ENCODE peak calls at places on chromosome 1, in six cellular contexts. M is SJSA1, P is Panc1, K is right cardiac atrium, L is hepatocyte, U is ovary. O is an unnamed sample.

GRCh38 chr1:214337536-214337935 is 56.6 kb downstream of the SMYD2 start:
- DNase-seq in K (no peak), P (no peak), L (peak; percentile 38), U (no peak), M (peak; percentile 34), O (peak; percentile 34)

GRCh38 chr1:177432897-177433296 is 262.1 kb downstream of the BRINP2 start:
- DNase-seq in U (no peak), K (no peak), P (no peak), M (no peak), L (no peak), O (no peak)

GRCh38 chr1:226135709-226136108 is 50.8 kb downstream of the ACBD3 start:
- DNase-seq in K (peak; percentile 43), L (no peak), U (no peak), P (no peak), M (no peak), O (no peak)

GRCh38 chr1:11157867-11158266 is 31.3 kb upstream of the ANGPTL7 start:
- DNase-seq in U (peak; percentile 63), L (no peak), P (no peak), K (peak; percentile 76), M (no peak), O (no peak)

GRCh38 chr1:3900969-3901529 is 977 bp upstream of the C1orf174 start:
- DNase-seq in U (peak; percentile 99), K (peak; percentile 99), M (peak; percentile 94), L (peak; percentile 99), P (peak; percentile 83), O (peak; percentile 87)

GRCh38 chr1:58715108-58715507 is 15.2 kb upstream of the MYSM1 start:
- DNase-seq in K (no peak), L (no peak), P (no peak), U (no peak), M (no peak), O (no peak)

GRCh38 chr1:153881764-153882163 is 41.0 kb downstream of the GATAD2B start:
- DNase-seq in M (peak; percentile 52), P (no peak), K (no peak), L (peak; percentile 49), U (no peak), O (no peak)

GRCh38 chr1:75265792-75266191 is 131.6 kb downstream of the LHX8 start:
- DNase-seq in U (no peak), L (peak; percentile 54), K (no peak), P (peak; percentile 27), M (peak; percentile 28), O (no peak)

GRCh38 chr1:16420719-16421118 is 16.5 kb downstream of the SPATA21 start:
- DNase-seq in U (no peak), P (no peak), L (no peak), K (no peak), M (no peak), O (no peak)

GRCh38 chr1:235997049-235997448 is 67.8 kb downstream of the NID1 start:
- DNase-seq in P (no peak), M (peak; percentile 28), K (no peak), U (no peak), L (no peak), O (no peak)

GRCh38 chr1:236000781-236001180 is 64.1 kb downstream of the NID1 start:
- DNase-seq in P (no peak), U (no peak), L (no peak), M (no peak), K (no peak), O (no peak)

GRCh38 chr1:235997916-235998315 is 67.0 kb downstream of the NID1 start:
- DNase-seq in L (no peak), M (no peak), U (no peak), P (no peak), K (no peak), O (no peak)

GRCh38 chr1:235998812-235999211 is 66.1 kb downstream of the NID1 start:
- DNase-seq in P (no peak), L (no peak), U (no peak), M (no peak), K (no peak), O (no peak)

GRCh38 chr1:235999259-235999925 is 65.5 kb downstream of the NID1 start:
- DNase-seq in K (no peak), M (peak; percentile 75), L (no peak), P (peak; percentile 43), U (no peak), O (peak; percentile 74)
- H3K27ac ChIP-seq in K (no peak overlapping the region), M (peak overlapping the region; percentile 64), L (no peak overlapping the region), P (no peak overlapping the region), U (no peak overlapping the region), O (peak overlapping the region; percentile 90)

DNA sequence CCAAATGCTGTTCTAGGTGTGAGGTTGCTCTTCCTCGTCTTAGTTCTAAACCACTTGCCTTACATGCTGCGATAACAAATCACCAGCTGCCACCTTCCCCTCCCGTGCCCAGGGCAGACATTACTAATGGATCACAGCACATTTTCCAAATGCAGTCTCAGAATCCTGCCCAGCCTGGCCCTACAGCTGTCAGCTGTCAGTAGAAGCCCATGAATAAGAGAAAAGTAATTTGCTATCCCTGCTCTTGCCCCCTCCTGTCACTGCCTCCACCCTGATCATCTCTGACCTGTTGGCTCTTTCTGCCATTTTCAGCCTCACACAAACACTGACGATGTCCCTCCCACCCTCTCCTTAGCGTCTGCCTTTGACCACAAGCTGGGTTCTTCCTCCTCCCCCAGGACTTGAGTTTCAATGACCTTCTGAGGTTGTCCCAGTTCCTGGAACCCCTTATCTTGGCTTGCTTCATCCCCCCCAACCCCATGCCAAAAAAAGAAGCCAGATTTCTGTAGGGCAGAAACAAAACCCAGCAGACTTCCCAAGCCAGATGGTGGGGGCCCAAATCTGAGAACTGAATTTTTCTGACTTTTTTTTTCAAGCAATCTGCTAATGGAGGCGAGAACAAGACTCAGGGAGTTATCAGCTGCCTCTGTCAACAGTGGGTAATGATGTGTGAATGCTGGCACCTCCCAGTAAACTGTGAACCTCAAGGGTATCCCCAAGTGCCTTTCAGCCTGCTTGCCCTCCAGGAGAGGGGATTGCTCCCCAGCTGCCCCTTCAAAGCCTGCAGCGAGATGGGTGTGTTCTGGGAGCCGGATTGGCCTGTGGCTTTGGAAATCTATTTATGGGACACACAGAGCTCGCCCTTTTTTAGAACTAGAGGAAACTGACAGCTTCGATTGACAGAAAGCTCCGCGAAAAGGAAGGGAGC is 216.5 kb upstream of the VAMP3 start:
- DNase-seq in P (no peak), K (peak; percentile 56), L (no peak), U (no peak), M (no peak), O (no peak)
- H3K4me3 ChIP-seq in P (no peak overlapping the region), K (no peak overlapping the region), L (no peak overlapping the region), U (no peak overlapping the region), M (no peak overlapping the region), O (no peak overlapping the region)

GRCh38 chr1:197307551-197307950 is 39.5 kb downstream of the CRB1 start:
- DNase-seq in U (no peak), K (no peak), P (no peak), L (peak; percentile 40), M (no peak), O (no peak)
- H3K27ac ChIP-seq in U (no peak overlapping the region), K (no peak overlapping the region), P (no peak overlapping the region), L (peak overlapping the region; percentile 25), M (no peak overlapping the region), O (no peak overlapping the region)

GRCh38 chr1:27915082-27915575 is 19.7 kb upstream of the SMPDL3B start:
- DNase-seq in K (no peak), P (no peak), M (no peak), U (no peak), L (no peak), O (no peak)
- H3K4me3 ChIP-seq in K (no peak overlapping the region), P (peak overlapping the region; percentile 96), M (peak overlapping the region; percentile 64), U (peak overlapping the region; percentile 13), L (no peak overlapping the region), O (peak overlapping the region; percentile 33)

DNA sequence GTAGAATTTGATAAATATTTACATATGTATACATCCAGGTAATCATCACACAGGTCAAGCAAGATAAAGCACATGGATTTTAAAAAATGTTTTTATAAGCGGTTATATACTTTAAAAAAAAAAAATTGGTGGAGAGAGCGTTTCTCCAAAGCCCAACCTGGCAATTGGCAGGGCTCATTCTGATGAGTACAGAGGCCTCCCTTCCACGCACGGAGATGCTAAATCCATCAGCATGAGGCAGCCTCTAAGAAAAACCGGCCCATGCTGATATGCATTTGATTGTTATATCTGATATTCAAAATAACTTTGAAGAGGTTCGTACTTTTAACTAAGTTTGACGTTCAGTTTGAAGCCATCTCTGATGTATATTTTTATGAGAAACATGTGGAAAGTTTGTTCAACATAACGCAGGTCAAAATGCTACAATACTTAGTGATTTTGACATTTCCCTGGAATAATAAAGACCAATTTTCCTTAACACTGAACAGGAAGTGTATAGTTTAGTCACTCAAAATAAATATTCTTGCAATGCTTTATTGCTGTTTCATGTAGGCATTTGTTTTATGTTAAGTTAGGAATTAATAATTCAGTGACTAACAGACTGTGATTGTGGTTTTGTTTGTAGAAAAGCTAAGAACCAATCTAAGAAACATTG is 151.7 kb downstream of the NR5A2 start:
- DNase-seq in K (no peak), P (no peak), L (no peak), M (no peak), U (no peak), O (no peak)
- H3K27ac ChIP-seq in K (no peak overlapping the region), P (no peak overlapping the region), L (no peak overlapping the region), M (peak overlapping the region; percentile 45), U (no peak overlapping the region), O (no peak overlapping the region)

DNA sequence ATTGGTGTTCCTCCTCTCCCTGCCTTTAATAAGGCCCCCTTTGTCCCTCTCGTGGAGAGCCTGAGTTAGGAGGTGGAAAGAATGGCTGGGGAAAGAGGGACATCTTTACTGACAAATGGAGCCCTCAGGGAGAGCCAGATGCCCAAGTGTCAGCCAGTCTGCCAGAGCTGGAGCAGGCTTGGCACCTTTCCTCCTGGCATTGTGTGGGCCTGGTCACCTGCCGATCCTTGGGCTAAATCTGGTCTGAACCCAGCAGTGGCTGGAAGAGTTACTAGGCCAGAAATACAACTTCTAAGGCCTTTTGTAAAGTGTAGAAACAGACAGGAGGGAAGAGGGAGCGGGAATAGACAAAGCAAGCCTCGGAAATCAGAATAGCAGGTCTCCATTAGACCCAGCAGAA is 24.9 kb downstream of the VANGL1 start:
- DNase-seq in M (no peak), L (no peak), P (no peak), K (peak; percentile 76), U (no peak), O (no peak)
- H3K4me3 ChIP-seq in M (no peak overlapping the region), L (no peak overlapping the region), P (no peak overlapping the region), K (no peak overlapping the region), U (no peak overlapping the region), O (no peak overlapping the region)

O was measured in AG04450.